ENCODE peak calls at places on chromosomes 3 and 15, in four cellular contexts. G is ecto neural progenitor cell, Q is AG04449, A is foreskin fibroblast. P is an unnamed sample.

GRCh38 chr15:35719964-35720507 is 174.1 kb upstream of the DPH6 start:
- DNase-seq in A (peak), Q (no peak), G (no peak), P (no peak)

GRCh38 chr3:36843065-36844051 is 79.0 kb upstream of the DCLK3 start:
- DNase-seq in G (no peak), Q (no peak), A (peak), P (peak)

GRCh38 chr3:12948891-12949711 is 107.7 kb upstream of the RPL32 start:
- DNase-seq in A (peak), G (no peak), Q (no peak), P (no peak)

GRCh38 chr3:139213936-139214335 is 129.9 kb upstream of the MRPS22 start:
- DNase-seq in G (no peak), Q (no peak), A (no peak), P (no peak)

GRCh38 chr15:43792761-43793493 is 807 bp downstream of the SERF2 start:
- DNase-seq in A (peak), G (no peak), Q (no peak), P (no peak)

GRCh38 chr3:25900171-25900570 is 110.3 kb downstream of the OXSM start:
- DNase-seq in A (no peak), Q (no peak), G (no peak), P (no peak)

GRCh38 chr3:146421814-146422748 is 47.3 kb downstream of the PLSCR2 start:
- DNase-seq in G (no peak), Q (no peak), A (peak), P (no peak)

GRCh38 chr15:75211436-75212199 is 9.9 kb downstream of the C15orf39 start:
- DNase-seq in A (peak), G (no peak), Q (no peak), P (no peak)

GRCh38 chr3:38137615-38138346 is 680 bp upstream of the MYD88 start:
- DNase-seq in A (peak), Q (peak), G (peak), P (no peak)

GRCh38 chr15:39381517-39381916 is 199.4 kb upstream of the THBS1 start:
- DNase-seq in A (peak), Q (no peak), G (no peak), P (no peak)

GRCh38 chr3:3127432-3128010 is 781 bp downstream of the TRNT1 start:
- DNase-seq in Q (no peak), A (peak), G (no peak), P (no peak)

GRCh38 chr15:62110000-62110851 is 43.4 kb downstream of the C2CD4A start:
- DNase-seq in A (peak), Q (no peak), G (no peak), P (peak)

GRCh38 chr15:88250826-88251225 is 5.7 kb downstream of the NTRK3 start:
- DNase-seq in A (no peak), G (no peak), Q (no peak), P (no peak)

GRCh38 chr3:14364580-14365292 is 37.7 kb upstream of the SLC6A6 start:
- DNase-seq in G (no peak), A (no peak), Q (no peak), P (no peak)

GRCh38 chr3:181723568-181724431 is 12.1 kb downstream of the SOX2 start:
- DNase-seq in A (no peak), Q (no peak), G (no peak), P (peak)

GRCh38 chr3:49098429-49098828 is 4.6 kb upstream of the QRICH1 start:
- DNase-seq in Q (no peak), G (no peak), A (peak), P (no peak)

GRCh38 chr3:18771931-18772330 is 346.8 kb upstream of the SATB1 start:
- DNase-seq in G (no peak), Q (no peak), A (no peak), P (no peak)

GRCh38 chr3:22091329-22091728 is 340.3 kb upstream of the ZNF385D start:
- DNase-seq in G (no peak), Q (no peak), A (no peak), P (no peak)